ENCODE peak calls at places on chromosomes 13 and 19, in seven cellular contexts. M is gastrocnemius medialis; H is fibroblast of lung; V is cardiac muscle cell; I is uterus; L is CD8-positive, alpha-beta T cell; W is mucosa of descending colon. A is an unnamed sample.
A peak's percentile ranks its signal among the peaks of the same experiment; 100 is the strongest.

GRCh38 chr19:2306971-2307370 is 983 bp downstream of the LINGO3 start:
- DNase-seq in V (no peak), I (no peak), W (no peak), M (no peak), H (no peak), L (no peak), A (no peak)

GRCh38 chr19:53927745-53928144 is 18.7 kb downstream of the CACNG7 start:
- DNase-seq in W (peak; percentile 59), L (no peak), I (no peak), M (no peak), V (peak; percentile 91), H (peak; percentile 58), A (no peak)

GRCh38 chr13:92716749-92717148 is 509.9 kb upstream of the GPC6 start:
- DNase-seq in I (no peak), L (no peak), H (peak; percentile 21), W (no peak), V (no peak), M (no peak), A (no peak)

GRCh38 chr19:50231821-50232220 is 28.4 kb downstream of the MYH14 start:
- DNase-seq in W (no peak), V (no peak), M (no peak), I (no peak), L (no peak), H (no peak), A (no peak)

GRCh38 chr19:13091400-13092161 is 11.1 kb downstream of the LYL1 start:
- DNase-seq in L (no peak), I (peak; percentile 81), M (no peak), W (no peak), V (no peak), H (peak; percentile 97), A (peak; percentile 81)

GRCh38 chr13:77729502-77730221 is 32.2 kb downstream of the SLAIN1 start:
- DNase-seq in V (no peak), H (no peak), L (no peak), I (no peak), W (no peak), M (no peak), A (no peak)

GRCh38 chr13:25980255-25980654 is 71.6 kb downstream of the SHISA2 start:
- DNase-seq in I (no peak), L (no peak), H (peak; percentile 10), W (no peak), M (no peak), V (peak; percentile 50), A (no peak)

GRCh38 chr13:44273991-44274810 is 99.4 kb upstream of the SERP2 start:
- DNase-seq in L (peak; percentile 60), V (no peak), H (no peak), M (no peak), I (no peak), W (peak; percentile 30), A (no peak)

GRCh38 chr19:1472227-1473055 is 6.6 kb downstream of the C19orf25 start:
- DNase-seq in V (no peak), I (no peak), H (no peak), L (no peak), W (no peak), M (no peak), A (peak; percentile 42)

GRCh38 chr13:33373624-33374023 is 88.1 kb upstream of the STARD13 start:
- DNase-seq in M (no peak), V (no peak), W (no peak), H (no peak), L (no peak), I (no peak), A (no peak)

GRCh38 chr19:58356236-58356970 is 3.1 kb upstream of the A1BG start:
- DNase-seq in H (no peak), V (no peak), W (no peak), M (no peak), I (no peak), L (peak; percentile 70), A (no peak)

GRCh38 chr19:55156202-55157063 is 1.1 kb downstream of the TNNI3 start:
- DNase-seq in I (no peak), H (peak; percentile 25), M (no peak), V (peak; percentile 87), L (no peak), W (peak; percentile 77), A (peak; percentile 81)

GRCh38 chr19:42287826-42288107 is 14.2 kb upstream of the PRR19 start:
- DNase-seq in M (no peak), V (no peak), W (no peak), L (no peak), I (no peak), H (no peak), A (no peak)

GRCh38 chr19:42286349-42287016 is 15.4 kb upstream of the PRR19 start:
- DNase-seq in M (no peak), L (no peak), I (peak; percentile 58), H (peak; percentile 42), W (no peak), V (no peak), A (peak; percentile 69)

GRCh38 chr19:42288411-42288810 is 13.5 kb upstream of the PRR19 start:
- DNase-seq in H (no peak), I (no peak), W (no peak), V (no peak), L (no peak), M (no peak), A (no peak)

GRCh38 chr19:42285988-42286348 is 16.0 kb upstream of the PRR19 start:
- DNase-seq in M (no peak), I (no peak), L (no peak), V (no peak), H (no peak), W (no peak), A (no peak)

DNA sequence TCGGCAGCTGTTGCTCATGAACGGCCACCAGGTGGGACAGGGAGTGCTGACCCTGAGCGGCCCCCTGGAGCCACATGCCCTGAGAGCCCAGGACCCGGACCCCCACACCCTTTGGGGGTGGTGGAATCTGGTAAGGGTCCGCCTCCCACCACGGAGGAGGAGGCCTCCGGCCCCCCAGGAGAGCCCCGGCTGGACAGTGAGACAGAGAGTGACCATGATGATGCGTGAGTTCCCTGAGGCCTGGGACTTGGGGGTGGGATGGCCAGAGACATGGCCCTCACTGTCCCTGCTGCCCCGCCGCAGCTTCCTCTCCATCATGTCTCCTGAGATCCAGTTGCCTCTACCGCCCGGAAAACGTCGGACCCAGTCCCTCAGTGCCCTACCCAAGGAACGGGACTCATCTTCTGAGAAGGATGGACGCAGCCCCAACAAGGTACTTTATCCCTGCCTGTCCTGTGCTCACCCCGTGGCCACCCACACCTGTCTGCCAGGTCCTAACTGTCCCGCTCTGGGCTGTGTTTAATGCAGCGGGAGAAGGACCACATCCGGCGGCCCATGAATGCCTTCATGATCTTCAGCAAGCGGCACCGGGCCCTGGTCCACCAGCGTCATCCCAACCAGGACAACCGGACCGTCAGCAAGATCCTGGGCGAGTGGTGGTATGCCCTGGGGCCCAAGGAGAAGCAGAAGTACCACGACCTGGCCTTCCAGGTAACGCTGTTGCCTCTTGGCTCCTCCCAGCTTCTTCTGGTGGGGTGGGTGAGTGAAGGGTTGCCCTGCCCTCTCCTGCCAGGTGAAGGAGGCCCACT is 14.7 kb upstream of the PRR19 start:
- DNase-seq in H (no peak), V (no peak), I (no peak), W (no peak), M (no peak), L (no peak), A (no peak)
- H3K4me1 ChIP-seq in H (peaks cover 28% of the 10 kb centered on the region), V (peaks cover 19% of the 10 kb centered on the region), I (peaks cover 32% of the 10 kb centered on the region), W (peaks cover 31% of the 10 kb centered on the region), M (peaks cover 33% of the 10 kb centered on the region), L (peaks cover 22% of the 10 kb centered on the region), A (peaks cover 30% of the 10 kb centered on the region)

GRCh38 chr19:23222998-23223652 is 27.1 kb downstream of the ZNF724 start:
- DNase-seq in W (no peak), M (no peak), L (no peak), V (no peak), I (no peak), H (no peak), A (no peak)
- H3K9me3 ChIP-seq in W (peaks cover 94% of the 10 kb centered on the region), M (peaks cover 14% of the 10 kb centered on the region), L (peaks cover 38% of the 10 kb centered on the region), V (peaks cover 5% of the 10 kb centered on the region), I (peaks cover 30% of the 10 kb centered on the region), H (peaks cover 3% of the 10 kb centered on the region), A (peaks cover 54% of the 10 kb centered on the region)

DNA sequence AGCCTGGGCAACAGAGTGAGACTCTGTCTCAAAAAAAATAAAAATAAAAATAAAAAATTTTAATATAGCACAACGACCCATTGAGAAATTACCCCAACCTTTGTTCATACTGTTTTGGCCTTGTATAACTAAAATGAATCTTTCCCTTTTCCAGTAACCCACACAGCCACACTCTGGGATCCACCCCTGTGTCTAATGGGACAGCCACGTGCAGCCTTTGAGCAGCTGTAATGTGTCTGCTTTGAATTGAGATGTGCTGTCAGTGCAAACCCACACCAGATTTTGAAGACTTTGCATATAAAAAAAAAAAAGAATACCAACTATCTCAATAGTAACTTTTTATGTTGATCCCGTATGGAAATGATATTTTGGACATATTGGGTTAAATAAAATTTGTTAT is 112.7 kb upstream of the UBL3 start:
- DNase-seq in W (no peak), I (no peak), M (no peak), H (no peak), V (no peak), L (no peak), A (no peak)
- TF ChIP-seq CTCF in W (no peak), I (no peak), M (no peak), H (no peak), V (no peak), L (no peak), A (no peak)

GRCh38 chr19:39946532-39946931 is 12.1 kb upstream of the FCGBP start:
- DNase-seq in I (no peak), V (no peak), M (no peak), H (no peak), L (peak; percentile 35), W (no peak), A (no peak)
- H3K4me1 ChIP-seq in I (no peaks in the 10 kb centered on the region), V (no peaks in the 10 kb centered on the region), M (no peaks in the 10 kb centered on the region), H (no peaks in the 10 kb centered on the region), L (peaks cover 82% of the 10 kb centered on the region), W (peaks cover 37% of the 10 kb centered on the region), A (no peaks in the 10 kb centered on the region)

DNA sequence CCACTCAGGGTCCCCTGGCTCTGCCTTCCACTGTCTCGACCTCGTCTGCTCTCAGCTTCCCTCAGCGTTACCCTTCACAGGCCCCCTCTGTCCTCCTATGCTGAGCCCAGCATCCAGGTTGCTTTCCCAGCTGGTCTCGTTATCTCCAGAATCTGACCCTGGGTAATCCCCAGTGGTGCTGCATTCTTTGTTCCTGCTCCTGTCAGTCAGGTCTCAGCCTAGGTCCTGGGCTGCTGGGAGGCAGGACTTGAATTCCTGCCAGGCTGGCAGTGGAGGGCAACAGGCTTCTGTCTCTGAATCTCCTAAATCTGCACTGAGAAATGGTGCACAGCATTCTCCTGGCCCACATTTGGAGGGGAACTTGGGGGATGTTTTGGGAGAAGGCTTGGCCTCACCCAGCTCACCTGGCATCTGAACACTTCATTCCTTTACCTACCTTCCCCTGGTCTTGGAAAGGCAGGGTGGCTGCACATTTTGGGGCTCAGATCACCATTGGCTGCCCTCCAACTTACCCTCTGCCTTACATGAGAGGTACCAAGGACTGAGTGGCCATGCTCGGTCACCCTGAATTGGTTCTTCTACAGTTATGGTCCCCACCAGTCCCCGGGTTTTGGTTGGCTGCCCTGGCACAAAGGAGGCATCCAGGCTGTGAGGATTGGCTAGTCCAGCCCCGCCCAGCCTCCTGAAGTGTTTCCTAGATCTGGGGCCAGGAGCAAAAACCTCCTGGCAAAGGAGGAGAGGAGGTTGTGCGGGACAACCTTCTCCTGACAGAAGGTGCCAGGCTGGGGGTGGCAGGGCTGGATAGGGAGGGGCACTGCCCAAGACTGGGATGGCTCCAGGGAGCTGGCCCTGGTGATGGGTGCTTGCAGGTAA is at the start of gene CYP4F8:
- DNase-seq in V (no peak), H (no peak), M (no peak), I (no peak), W (no peak), L (no peak), A (no peak)
- H3K9me3 ChIP-seq in V (no peaks in the 10 kb centered on the region), H (no peaks in the 10 kb centered on the region), M (no peaks in the 10 kb centered on the region), I (no peaks in the 10 kb centered on the region), W (no peaks in the 10 kb centered on the region), L (no peaks in the 10 kb centered on the region), A (no peaks in the 10 kb centered on the region)

GRCh38 chr19:8321067-8321759 is at the start of the genes NDUFA7 and RPS28:
- DNase-seq in L (peak; percentile 99), H (peak; percentile 88), W (peak; percentile 98), V (peak; percentile 98), M (peak; percentile 94), I (peak; percentile 98), A (peak; percentile 99)
- TF ChIP-seq CTCF in L (no peak), H (no peak), W (no peak), V (peak; percentile 11), M (peak; percentile 44), I (peak; percentile 28), A (peak; percentile 28)

A was measured in psoas muscle.